ENCODE peak calls at places on chromosomes 6 and 20, in five cellular contexts. L, Y, J, E and R are unnamed samples.

GRCh38 chr6:134175532-134176282 is 123.3 kb upstream of the SLC2A12 start:
- DNase-seq in L (no peak), Y (peak), J (peak), E (peak), R (peak)

GRCh38 chr20:21182832-21183563 is 57.1 kb downstream of the KIZ start:
- DNase-seq in L (no peak), Y (no peak), J (no peak), E (no peak), R (no peak)

GRCh38 chr6:38279423-38279822 is 360.3 kb downstream of the BTBD9 start:
- DNase-seq in L (no peak), Y (no peak), J (no peak), E (no peak), R (no peak)

GRCh38 chr6:54598787-54599309 is 247.7 kb upstream of the FAM83B start:
- DNase-seq in L (no peak), Y (no peak), J (no peak), E (no peak), R (no peak)

GRCh38 chr6:121516331-121516730 is 80.9 kb downstream of the GJA1 start:
- DNase-seq in L (no peak), Y (no peak), J (no peak), E (no peak), R (no peak)

GRCh38 chr6:45076217-45076616 is 251.9 kb upstream of the RUNX2 start:
- DNase-seq in L (no peak), Y (no peak), J (no peak), E (no peak), R (no peak)

GRCh38 chr20:56143759-56144158 is 104.8 kb upstream of the MC3R start:
- DNase-seq in L (no peak), Y (no peak), J (no peak), E (no peak), R (no peak)

GRCh38 chr6:11093065-11093590 is 506 bp upstream of the SMIM13 start:
- DNase-seq in L (no peak), Y (peak), J (no peak), E (no peak), R (no peak)

GRCh38 chr6:69894578-69895347 is 28.4 kb downstream of the COL19A1 start:
- DNase-seq in L (no peak), Y (no peak), J (no peak), E (no peak), R (no peak)

GRCh38 chr20:54063580-54063979 is 6.8 kb downstream of the BCAS1 start:
- DNase-seq in L (no peak), Y (no peak), J (no peak), E (no peak), R (no peak)

GRCh38 chr6:127466416-127466815 is 7.2 kb upstream of the KIAA0408 start:
- DNase-seq in L (no peak), Y (no peak), J (no peak), E (no peak), R (no peak)

GRCh38 chr6:140253096-140253495 is 878.6 kb upstream of the CITED2 start:
- DNase-seq in L (no peak), Y (no peak), J (no peak), E (no peak), R (no peak)

GRCh38 chr6:142537612-142538478 is 236.0 kb downstream of the ADGRG6 start:
- DNase-seq in L (no peak), Y (no peak), J (peak), E (no peak), R (no peak)

GRCh38 chr6:36911946-36912555 is 26.3 kb downstream of the C6orf89 start:
- DNase-seq in L (no peak), Y (no peak), J (no peak), E (no peak), R (no peak)

GRCh38 chr20:43530321-43531090 is 23.0 kb downstream of the L3MBTL1 start:
- DNase-seq in L (no peak), Y (no peak), J (no peak), E (no peak), R (no peak)

GRCh38 chr6:148342146-148343027 is at the start of gene SASH1:
- DNase-seq in L (no peak), Y (peak), J (peak), E (peak), R (peak)

GRCh38 chr6:164404802-164405488 is 904.5 kb downstream of the C6orf118 start:
- DNase-seq in L (no peak), Y (no peak), J (no peak), E (no peak), R (no peak)

GRCh38 chr20:64077094-64077493 is 2.2 kb downstream of the RGS19 start:
- DNase-seq in L (no peak), Y (peak), J (no peak), E (no peak), R (peak)

GRCh38 chr6:38346291-38347079 is 293.2 kb downstream of the BTBD9 start:
- DNase-seq in L (no peak), Y (no peak), J (peak), E (no peak), R (no peak)

GRCh38 chr20:6245436-6245835 is 122.6 kb upstream of the FERMT1 start:
- DNase-seq in L (no peak), Y (no peak), J (no peak), E (no peak), R (no peak)

GRCh38 chr20:41079066-41079465 is 50.4 kb downstream of the TOP1 start:
- DNase-seq in L (no peak), Y (no peak), J (no peak), E (no peak), R (no peak)

GRCh38 chr20:50670126-50670862 is 21.0 kb downstream of the RIPOR3 start:
- DNase-seq in L (peak), Y (no peak), J (no peak), E (peak), R (no peak)

GRCh38 chr6:150596439-150596838 is 3.2 kb upstream of the PLEKHG1 start:
- DNase-seq in L (no peak), Y (no peak), J (no peak), E (no peak), R (no peak)

GRCh38 chr6:32839356-32839755 is 817 bp upstream of the TAP2 start:
- DNase-seq in L (no peak), Y (no peak), J (no peak), E (no peak), R (no peak)

GRCh38 chr6:145042559-145042958 is 692.8 kb downstream of the EPM2A start:
- DNase-seq in L (no peak), Y (no peak), J (peak), E (no peak), R (no peak)

GRCh38 chr6:158338311-158339112 is 26.2 kb downstream of the TULP4 start:
- DNase-seq in L (no peak), Y (no peak), J (peak), E (no peak), R (no peak)

GRCh38 chr20:12201289-12201991 is 283.7 kb downstream of the BTBD3 start:
- DNase-seq in L (no peak), Y (no peak), J (no peak), E (no peak), R (no peak)

GRCh38 chr6:69729870-69730449 is 66.8 kb downstream of the LMBRD1 start:
- DNase-seq in L (peak), Y (no peak), J (no peak), E (no peak), R (no peak)

GRCh38 chr20:58740356-58741308 is 48.0 kb downstream of the NPEPL1 start:
- DNase-seq in L (no peak), Y (no peak), J (no peak), E (no peak), R (peak)

GRCh38 chr6:140623498-140623897 is 1249.0 kb upstream of the CITED2 start:
- DNase-seq in L (no peak), Y (no peak), J (no peak), E (no peak), R (no peak)

GRCh38 chr20:57824909-57825308 is 115.1 kb upstream of the PMEPA1 start:
- DNase-seq in L (no peak), Y (no peak), J (no peak), E (no peak), R (peak)

GRCh38 chr20:35179292-35180212 is 7.7 kb downstream of the PROCR start:
- DNase-seq in L (no peak), Y (no peak), J (no peak), E (no peak), R (no peak)

GRCh38 chr6:36956111-36956820 is 1.7 kb downstream of the PI16 start:
- DNase-seq in L (no peak), Y (peak), J (no peak), E (peak), R (peak)

DNA sequence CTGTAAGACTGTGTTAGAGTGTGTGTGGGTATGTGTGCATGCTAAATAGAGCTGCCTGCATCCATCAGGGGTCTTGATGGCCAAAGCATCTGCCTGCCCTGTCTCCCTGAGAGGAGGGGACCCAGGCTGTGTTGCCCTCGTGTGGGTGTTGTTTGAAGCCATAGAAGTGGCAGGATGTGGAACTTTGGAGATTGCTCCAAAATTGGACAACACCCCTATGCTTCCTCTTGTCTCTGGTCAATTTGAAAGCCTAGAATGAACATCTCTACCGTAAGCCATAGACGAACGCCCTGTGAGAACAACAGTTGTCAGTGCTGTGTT is 82.6 kb downstream of the ASXL1 start:
- DNase-seq in L (no peak), Y (peak), J (no peak), E (no peak), R (no peak)
- TF ChIP-seq POLR2AphosphoS5 in L (no peak), Y (no peak), J (no peak), E (no peak), R (no peak)

DNA sequence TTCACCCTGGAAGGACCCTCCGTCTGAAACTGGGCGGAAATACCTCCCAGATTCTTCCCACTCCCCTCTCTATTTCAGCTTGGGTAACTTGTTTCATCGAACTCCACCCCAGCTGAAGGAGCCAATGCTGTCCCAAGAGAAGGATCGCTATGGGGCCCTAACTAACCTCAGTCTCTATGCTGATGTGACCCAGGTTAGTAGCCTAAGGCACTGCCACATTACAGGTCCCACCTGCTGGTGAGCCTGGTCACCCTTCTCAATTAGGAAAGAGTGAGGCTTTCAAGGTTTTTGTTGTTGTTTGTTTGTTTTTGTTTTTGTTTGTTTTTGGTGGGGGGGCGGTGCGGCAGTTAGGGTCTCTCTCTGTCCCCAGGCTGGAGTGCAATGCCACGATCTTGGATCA is 168.4 kb downstream of the OR2B2 start:
- DNase-seq in L (no peak), Y (no peak), J (peak), E (no peak), R (no peak)
- H3K4me3 ChIP-seq in L (peak), Y (no peak), J (no peak), E (no peak), R (no peak)

GRCh38 chr20:62703853-62704228 is 4.8 kb upstream of the NTSR1 start:
- DNase-seq in L (peak), Y (no peak), J (no peak), E (no peak), R (no peak)

GRCh38 chr20:62706344-62706743 is 2.3 kb upstream of the NTSR1 start:
- DNase-seq in L (no peak), Y (no peak), J (no peak), E (no peak), R (no peak)

GRCh38 chr20:62705626-62706025 is 3.0 kb upstream of the NTSR1 start:
- DNase-seq in L (no peak), Y (no peak), J (no peak), E (no peak), R (no peak)

GRCh38 chr20:62702886-62703852 is 5.5 kb upstream of the NTSR1 start:
- DNase-seq in L (peak), Y (no peak), J (no peak), E (peak), R (no peak)

DNA sequence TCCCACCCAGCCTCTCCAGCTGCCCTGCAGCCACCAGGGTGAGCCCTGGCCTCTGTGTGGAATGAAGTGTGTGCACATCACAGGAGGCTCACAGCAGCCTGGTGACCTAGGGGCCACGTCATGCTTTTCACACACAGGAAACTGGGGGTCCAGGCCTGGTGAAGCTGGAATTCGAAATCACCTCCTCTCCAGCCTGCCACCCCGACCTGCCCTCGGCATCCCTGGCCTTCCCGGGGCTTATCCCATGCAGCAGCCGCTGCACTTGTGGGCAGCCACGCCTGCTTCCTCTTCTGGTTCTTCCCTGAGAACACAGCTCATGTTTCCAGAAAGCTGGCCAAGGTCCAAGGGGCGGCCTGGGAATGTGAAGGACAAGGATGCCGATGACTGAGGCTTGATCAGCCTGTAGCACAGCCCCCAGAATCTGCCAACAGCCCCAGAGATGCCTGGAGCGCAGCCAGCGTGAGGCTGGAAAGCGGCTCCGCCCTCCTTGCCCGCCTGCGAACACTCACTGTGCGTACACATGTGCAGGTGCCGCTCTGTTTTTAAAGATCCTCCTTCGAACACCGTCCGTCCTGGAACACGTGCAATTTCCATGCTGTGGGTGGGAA is 4.2 kb upstream of the NTSR1 start:
- DNase-seq in L (peak), Y (peak), J (no peak), E (peak), R (peak)
- TF ChIP-seq POLR2AphosphoS5 in L (peak), Y (peak), J (no peak), E (no peak), R (peak)

DNA sequence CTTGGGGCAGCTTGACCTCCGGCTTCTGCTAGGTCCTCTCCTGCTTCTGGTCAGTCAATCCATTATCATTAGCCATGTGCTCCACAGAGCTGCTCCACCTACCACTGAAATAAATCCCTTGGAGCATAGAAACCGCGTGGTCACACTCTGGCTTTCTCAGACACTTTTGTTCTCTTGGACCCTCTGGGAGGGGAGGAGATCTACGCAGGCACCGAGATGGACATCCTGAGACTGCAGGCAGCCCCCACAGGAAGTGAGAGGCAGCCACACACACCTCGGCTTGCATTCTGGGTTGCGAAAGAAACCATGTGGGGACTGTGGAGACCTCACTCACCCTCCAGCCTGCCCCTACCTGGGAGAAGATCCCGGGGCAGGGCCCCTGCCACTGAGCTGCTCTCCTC is 79.5 kb downstream of the FYN start:
- DNase-seq in L (no peak), Y (peak), J (no peak), E (peak), R (peak)
- H3K4me3 ChIP-seq in L (no peak), Y (peak), J (no peak), E (no peak), R (peak)

GRCh38 chr6:157323924-157324276 is 581 bp upstream of the TMEM242 start:
- DNase-seq in L (peak), Y (peak), J (peak), E (peak), R (peak)
- TF ChIP-seq POLR2AphosphoS5 in L (no peak), Y (no peak), J (no peak), E (peak), R (peak)

DNA sequence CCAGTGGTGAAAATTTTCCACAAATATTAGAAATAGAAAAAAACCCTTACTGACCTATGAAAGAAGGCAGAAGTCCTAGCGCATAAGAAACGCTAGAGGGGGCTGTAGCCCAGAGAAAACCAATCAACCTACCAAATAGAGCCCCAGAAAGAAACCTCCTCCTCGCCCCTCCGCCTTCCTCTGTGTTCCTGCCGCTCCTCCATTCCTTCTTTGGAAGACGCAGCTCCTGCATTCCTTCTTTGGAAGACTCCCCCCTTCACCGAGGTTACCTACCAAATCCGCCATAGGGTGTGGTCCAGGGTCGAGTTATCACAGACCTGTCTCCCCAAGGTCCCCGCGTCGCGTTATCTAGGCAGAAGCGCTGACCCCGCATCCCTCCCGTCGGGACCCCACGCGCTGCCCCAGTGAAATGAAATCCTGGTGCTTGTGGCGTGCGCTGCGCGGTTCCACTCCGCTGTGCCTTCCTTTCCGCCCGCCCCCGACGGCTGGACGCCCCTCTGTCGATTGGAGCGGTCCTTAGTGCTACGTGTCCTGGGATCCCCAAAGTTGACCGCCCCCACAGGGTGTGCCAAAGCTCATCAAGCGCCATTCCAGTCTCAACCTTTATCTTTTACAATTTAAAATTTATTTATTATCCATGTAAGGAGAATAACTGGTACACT is 12.9 kb downstream of the RPP21 start:
- DNase-seq in L (peak), Y (peak), J (peak), E (peak), R (no peak)
- H3K4me3 ChIP-seq in L (peak), Y (peak), J (peak), E (peak), R (peak)

GRCh38 chr6:8705435-8706020 is 270.2 kb upstream of the SLC35B3 start:
- DNase-seq in L (no peak), Y (no peak), J (no peak), E (no peak), R (no peak)
- TF ChIP-seq POLR2AphosphoS5 in L (no peak), Y (no peak), J (no peak), E (no peak), R (no peak)

GRCh38 chr6:6588064-6588923 is at the start of gene LY86:
- DNase-seq in L (no peak), Y (no peak), J (peak), E (no peak), R (peak)
- H3K4me3 ChIP-seq in L (no peak), Y (peak), J (no peak), E (no peak), R (peak)

DNA sequence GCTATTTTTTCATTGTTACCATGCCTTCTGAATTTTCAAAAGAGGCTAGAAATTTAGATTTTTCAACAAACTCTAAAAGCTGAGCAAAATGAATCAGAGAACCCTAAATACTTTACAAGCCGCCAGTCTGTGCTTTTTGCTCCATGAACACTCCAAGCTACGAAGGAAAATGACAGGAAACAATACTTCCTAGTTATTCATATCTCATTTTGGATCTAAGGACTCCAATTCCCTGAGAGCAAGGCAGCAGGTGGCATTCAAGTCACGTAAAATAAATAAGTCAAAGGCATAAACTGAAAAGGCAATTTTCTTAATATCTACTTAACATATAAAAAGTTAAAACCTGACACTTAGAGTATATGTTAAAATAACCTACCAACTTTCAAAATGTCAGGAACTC is 50.6 kb downstream of the PDSS2 start:
- DNase-seq in L (no peak), Y (no peak), J (no peak), E (no peak), R (no peak)
- TF ChIP-seq POLR2AphosphoS5 in L (no peak), Y (no peak), J (no peak), E (no peak), R (no peak)